ENCODE peak calls at places on chromosome 9, in four cellular contexts. M is heart left ventricle, Y is left lung, L is heart right ventricle. A is an unnamed sample.
A peak's percentile ranks its signal among the peaks of the same experiment; 100 is the strongest.

GRCh38 chr9:89077519-89077918 is 86.3 kb downstream of the S1PR3 start:
- DNase-seq in M (no peak), Y (no peak), L (no peak), A (no peak)

GRCh38 chr9:137787786-137788505 is 89.6 kb upstream of the CACNA1B start:
- DNase-seq in M (no peak), Y (no peak), L (no peak), A (no peak)

GRCh38 chr9:7756088-7756487 is 43.5 kb downstream of the DMAC1 start:
- DNase-seq in M (no peak), Y (no peak), L (no peak), A (no peak)

GRCh38 chr9:77897292-77897691 is 134.3 kb downstream of the GNAQ start:
- DNase-seq in M (no peak), Y (peak; percentile 50), L (peak; percentile 9), A (no peak)

GRCh38 chr9:5566054-5566618 is 55.8 kb downstream of the PDCD1LG2 start:
- DNase-seq in M (no peak), Y (no peak), L (no peak), A (no peak)

GRCh38 chr9:93091453-93092081 is 4.5 kb upstream of the CARD19 start:
- DNase-seq in M (no peak), Y (no peak), L (no peak), A (peak; percentile 3)

GRCh38 chr9:132857601-132858342 is 20.3 kb downstream of the AK8 start:
- DNase-seq in M (no peak), Y (peak; percentile 61), L (no peak), A (no peak)

GRCh38 chr9:77647267-77647658 is 859 bp downstream of the GNA14 start:
- DNase-seq in M (no peak), Y (no peak), L (no peak), A (no peak)

GRCh38 chr9:114754574-114754973 is 51.3 kb downstream of the TNFSF15 start:
- DNase-seq in M (no peak), Y (no peak), L (no peak), A (no peak)

GRCh38 chr9:112861638-112862555 is 28.8 kb downstream of the SLC46A2 start:
- DNase-seq in M (no peak), Y (peak; percentile 83), L (peak; percentile 30), A (peak; percentile 49)

GRCh38 chr9:109506097-109506712 is 8.1 kb upstream of the PTPN3 start:
- DNase-seq in M (no peak), Y (no peak), L (no peak), A (no peak)

GRCh38 chr9:133334161-133334560 is 1.8 kb downstream of the SURF6 start:
- DNase-seq in M (no peak), Y (peak; percentile 62), L (no peak), A (no peak)

GRCh38 chr9:137804908-137805356 is 72.7 kb upstream of the CACNA1B start:
- DNase-seq in M (no peak), Y (no peak), L (no peak), A (no peak)

GRCh38 chr9:132042324-132042723 is 37.3 kb downstream of the MED27 start:
- DNase-seq in M (no peak), Y (no peak), L (no peak), A (no peak)

GRCh38 chr9:107559499-107560086 is 70.0 kb upstream of the KLF4 start:
- DNase-seq in M (no peak), Y (no peak), L (no peak), A (no peak)

GRCh38 chr9:126704157-126704941 is 90.6 kb downstream of the LMX1B start:
- DNase-seq in M (no peak), Y (no peak), L (no peak), A (peak; percentile 12)

GRCh38 chr9:113370806-113371325 is 5.9 kb downstream of the HDHD3 start:
- DNase-seq in M (no peak), Y (no peak), L (no peak), A (peak; percentile 48)

DNA sequence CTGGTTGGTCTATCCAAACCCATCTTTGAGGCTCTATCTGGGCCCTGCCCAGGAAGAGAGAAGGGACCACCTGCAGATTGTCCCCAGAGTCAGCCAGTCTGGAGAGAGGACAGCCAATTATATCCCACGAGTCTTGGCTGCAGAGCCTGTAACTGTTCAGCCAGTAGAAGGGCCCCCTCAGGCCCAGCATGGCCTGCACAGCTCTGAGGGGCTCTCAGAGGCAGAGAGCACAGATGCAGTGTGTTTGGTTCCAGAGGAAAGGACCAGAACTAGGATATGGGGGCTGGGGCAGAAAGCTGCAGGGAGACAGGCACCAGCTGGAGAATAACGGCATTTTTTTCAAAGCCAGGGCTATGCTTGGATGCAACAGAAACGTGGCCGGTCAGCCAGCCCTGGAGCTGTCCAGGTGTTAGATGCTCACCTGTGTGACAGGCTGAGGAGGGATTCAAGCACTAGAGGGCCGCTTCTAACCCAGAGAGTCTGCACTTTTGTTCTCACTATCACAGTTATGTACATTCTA is 96.7 kb downstream of the GABBR2 start:
- DNase-seq in M (no peak), Y (no peak), L (no peak), A (no peak)
- H3K4me3 ChIP-seq in M (no peak overlapping the region), Y (no peak overlapping the region), L (no peak overlapping the region), A (no peak overlapping the region)

DNA sequence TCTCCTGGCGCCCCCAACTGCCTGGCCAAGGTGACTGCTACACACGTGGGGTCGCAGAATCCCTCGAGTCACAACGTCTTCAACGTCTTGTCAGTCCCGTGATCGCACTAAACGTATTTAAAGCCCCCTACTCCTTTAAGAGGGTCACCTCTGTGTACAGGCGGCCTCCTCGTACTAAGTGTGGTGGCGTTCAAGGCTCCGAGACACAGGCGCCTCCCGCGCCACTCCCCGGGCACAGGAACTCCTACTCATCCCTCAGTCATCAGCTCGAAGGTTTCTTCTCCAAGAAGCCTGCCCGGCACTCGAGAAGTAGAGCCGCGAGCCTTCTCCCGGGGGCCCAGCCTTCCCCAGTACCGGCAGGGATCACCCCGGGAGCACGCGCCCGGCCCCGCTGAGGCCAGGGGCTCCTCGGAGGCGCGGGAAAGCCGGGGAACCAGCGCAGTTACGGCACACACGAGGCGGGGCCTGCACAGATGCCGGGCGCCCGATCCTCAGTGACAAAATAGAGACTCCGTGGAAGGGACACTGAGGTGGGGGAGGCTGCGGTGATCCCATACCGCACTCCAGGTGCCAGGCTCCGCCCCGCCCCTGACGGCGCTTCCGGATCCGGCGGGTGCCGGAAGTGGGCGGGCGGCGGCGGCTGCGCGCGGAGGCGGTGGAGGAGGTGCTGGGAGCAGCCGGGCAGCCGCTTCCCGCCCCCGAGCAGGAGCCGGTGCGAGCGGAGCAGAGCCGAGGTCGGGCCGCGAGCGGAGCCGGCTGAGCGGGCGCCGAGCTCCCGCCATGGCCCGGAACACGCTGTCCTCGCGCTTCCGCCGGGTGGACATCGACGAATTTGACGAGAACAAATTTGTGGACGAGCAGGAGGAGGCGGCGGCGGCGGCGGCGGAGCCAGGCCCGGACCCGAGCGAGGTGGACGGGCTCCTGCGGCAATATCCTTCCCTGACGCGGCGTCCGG is 6.9 kb downstream of the ARPC5L start:
- DNase-seq in M (peak; percentile 94), Y (peak; percentile 96), L (peak; percentile 85), A (peak; percentile 87)
- TF ChIP-seq CTCF in M (no peak), Y (no peak), L (no peak), A (no peak)

GRCh38 chr9:124012368-124013262 is 1.0 kb downstream of the LHX2 start:
- DNase-seq in M (no peak), Y (no peak), L (no peak), A (no peak)
- H3K4me1 ChIP-seq in M (peaks cover 51% of the 10 kb centered on the region), Y (peaks cover 4% of the 10 kb centered on the region), L (peaks cover 65% of the 10 kb centered on the region), A (peaks cover 59% of the 10 kb centered on the region)

GRCh38 chr9:116154976-116155699 is 1.5 kb downstream of the PAPPA start:
- DNase-seq in M (no peak), Y (peak; percentile 64), L (peak; percentile 14), A (no peak)
- H3K4me3 ChIP-seq in M (peak overlapping the region; percentile 55), Y (peak overlapping the region; percentile 34), L (peak overlapping the region; percentile 66), A (no peak overlapping the region)

DNA sequence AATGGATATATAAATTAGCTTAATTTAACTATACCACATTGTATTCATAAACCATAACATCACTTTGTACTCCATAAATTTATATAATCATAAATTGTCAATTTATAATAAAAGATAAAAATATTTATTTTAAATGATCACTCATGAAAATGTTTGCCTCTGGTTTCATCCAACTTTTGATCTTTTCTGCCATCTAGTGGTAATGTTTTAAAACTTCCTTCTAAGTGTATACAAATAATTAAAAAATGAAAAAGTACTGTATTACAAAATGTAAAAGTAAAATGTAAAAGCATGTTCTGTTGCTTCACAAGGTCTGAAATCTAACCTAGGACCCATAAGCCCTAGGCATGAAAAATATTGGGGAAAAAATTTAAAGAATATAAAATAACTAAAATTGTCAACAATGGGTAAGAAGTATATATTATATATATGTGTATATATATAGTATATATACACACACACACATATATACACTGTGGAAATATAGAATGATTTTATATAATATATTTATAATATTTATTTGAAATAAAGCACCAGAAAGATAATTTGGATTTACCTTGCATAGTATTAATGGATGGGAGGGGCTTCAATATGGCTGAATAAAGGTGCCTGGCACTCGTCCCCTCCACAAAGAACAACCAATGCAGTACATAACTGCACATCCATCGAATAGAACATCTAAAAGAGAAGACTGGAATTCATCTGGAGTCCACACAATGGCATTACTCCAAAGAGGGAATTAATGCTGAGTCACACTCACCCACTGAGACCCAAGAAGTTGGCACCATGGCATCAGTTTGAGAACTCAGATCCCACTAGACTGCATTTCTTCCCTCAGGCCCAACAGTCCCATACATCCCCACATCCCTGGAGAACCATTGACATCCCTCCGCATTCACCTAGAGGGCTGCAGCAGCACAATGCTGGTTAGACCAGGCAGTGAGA is 32.5 kb downstream of the ANXA1 start:
- DNase-seq in M (no peak), Y (no peak), L (no peak), A (no peak)
- TF ChIP-seq CTCF in M (peak; percentile 72), Y (peak; percentile 54), L (peak; percentile 76), A (peak; percentile 55)

GRCh38 chr9:69425402-69425801 is 100.4 kb downstream of the ENTREP1 start:
- DNase-seq in M (no peak), Y (no peak), L (no peak), A (no peak)

GRCh38 chr9:69427286-69427685 is 102.3 kb downstream of the ENTREP1 start:
- DNase-seq in M (no peak), Y (no peak), L (no peak), A (no peak)

GRCh38 chr9:69420611-69421270 is 95.7 kb downstream of the ENTREP1 start:
- DNase-seq in M (no peak), Y (no peak), L (no peak), A (no peak)

DNA sequence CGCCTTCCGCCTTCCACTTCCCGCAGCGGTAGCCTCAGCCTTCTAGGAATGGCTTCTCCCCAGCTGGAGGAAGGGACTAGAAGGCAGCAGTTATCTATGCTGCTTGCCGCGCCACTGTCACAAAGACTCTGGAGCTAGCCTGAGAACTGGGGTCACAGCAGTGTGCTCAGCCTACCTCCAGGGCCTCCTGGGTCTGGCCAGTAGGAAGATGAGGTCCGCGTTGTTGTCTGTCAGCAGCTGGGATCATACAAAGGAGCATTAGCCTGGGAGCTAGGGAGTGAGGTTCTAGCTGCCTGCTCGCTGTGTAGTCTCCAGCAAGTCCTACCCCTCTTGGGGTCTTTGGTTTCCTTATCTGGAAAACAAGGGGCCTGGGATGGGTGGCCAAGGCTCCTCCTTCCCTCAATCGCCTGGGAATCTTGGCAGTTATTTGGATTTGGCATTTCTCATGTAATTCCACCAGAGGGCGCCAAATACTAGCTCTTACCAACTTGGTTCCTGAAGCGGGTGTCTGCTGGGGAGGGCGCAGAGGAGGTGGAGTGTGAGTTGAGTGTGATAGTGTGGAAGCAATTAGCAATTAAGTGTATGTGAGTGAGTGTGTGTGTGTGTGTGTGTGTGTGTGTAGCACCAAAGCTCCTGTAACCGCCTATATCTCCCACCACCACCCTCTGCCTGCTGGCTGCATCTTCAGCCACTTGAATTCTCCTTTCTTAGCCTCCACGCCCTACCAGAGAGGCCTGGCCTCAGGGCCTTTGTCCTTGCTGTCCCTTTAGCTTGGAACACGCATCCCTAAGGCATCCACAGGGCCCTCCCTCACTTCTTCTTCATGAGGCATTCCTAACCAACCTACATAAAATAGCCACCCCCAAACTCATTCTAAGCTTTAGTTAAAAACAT is 97.1 kb downstream of the ENTREP1 start:
- DNase-seq in M (no peak), Y (no peak), L (peak; percentile 67), A (peak; percentile 63)
- H3K4me1 ChIP-seq in M (no peaks in the 10 kb centered on the region), Y (no peaks in the 10 kb centered on the region), L (peaks cover 3% of the 10 kb centered on the region), A (no peaks in the 10 kb centered on the region)

GRCh38 chr9:37011530-37011929 is 22.5 kb downstream of the PAX5 start:
- DNase-seq in M (no peak), Y (no peak), L (no peak), A (no peak)
- H3K4me3 ChIP-seq in M (no peak overlapping the region), Y (no peak overlapping the region), L (no peak overlapping the region), A (no peak overlapping the region)

GRCh38 chr9:122099271-122099869 is 6.3 kb upstream of the TTLL11 start:
- DNase-seq in M (peak; percentile 89), Y (peak; percentile 96), L (peak; percentile 79), A (peak; percentile 91)
- TF ChIP-seq CTCF in M (peak; percentile 94), Y (peak; percentile 88), L (peak; percentile 93), A (peak; percentile 76)

A was measured in body of pancreas.